ENCODE peak calls at places on chromosome 1, in four cellular contexts. One of them, this sample, is unnamed.

GRCh38 chr1:216456682-216457081 is 33.4 kb upstream of the USH2A start:
- DNase-seq in SK-N-SH: peak; percentile 78
- DNase-seq in adrenal gland: peak; percentile 56
- DNase-seq in GM23338: peak; percentile 3
- DNase-seq in this sample: no peak

GRCh38 chr1:59718064-59718988 is 96.4 kb upstream of the HOOK1 start:
- DNase-seq in SK-N-SH: no peak
- DNase-seq in adrenal gland: no peak
- DNase-seq in GM23338: peak; percentile 55
- DNase-seq in this sample: no peak

GRCh38 chr1:212037900-212038299 is 2.4 kb downstream of the DTL start:
- DNase-seq in SK-N-SH: no peak
- DNase-seq in adrenal gland: no peak
- DNase-seq in GM23338: no peak
- DNase-seq in this sample: no peak

GRCh38 chr1:97820470-97821188 is 100.2 kb downstream of the DPYD start:
- DNase-seq in SK-N-SH: no peak
- DNase-seq in adrenal gland: no peak
- DNase-seq in GM23338: peak; percentile 40
- DNase-seq in this sample: no peak

GRCh38 chr1:161772397-161772796 is 6.3 kb downstream of the ATF6 start:
- DNase-seq in SK-N-SH: no peak
- DNase-seq in adrenal gland: no peak
- DNase-seq in GM23338: no peak
- DNase-seq in this sample: no peak

GRCh38 chr1:84847253-84848247 is 45.5 kb downstream of the LPAR3 start:
- DNase-seq in SK-N-SH: peak; percentile 77
- DNase-seq in adrenal gland: peak; percentile 83
- DNase-seq in GM23338: no peak
- DNase-seq in this sample: no peak

GRCh38 chr1:94654505-94654904 is 112.9 kb upstream of the F3 start:
- DNase-seq in SK-N-SH: no peak
- DNase-seq in adrenal gland: no peak
- DNase-seq in GM23338: no peak
- DNase-seq in this sample: no peak

GRCh38 chr1:205518616-205519540 is 14.4 kb downstream of the CDK18 start:
- DNase-seq in SK-N-SH: no peak
- DNase-seq in adrenal gland: no peak
- DNase-seq in GM23338: no peak
- DNase-seq in this sample: no peak

GRCh38 chr1:178932966-178933603 is 62.2 kb upstream of the ANGPTL1 start:
- DNase-seq in SK-N-SH: no peak
- DNase-seq in adrenal gland: no peak
- DNase-seq in GM23338: no peak
- DNase-seq in this sample: no peak

GRCh38 chr1:206557636-206558473 is 50.5 kb downstream of the RASSF5 start:
- DNase-seq in SK-N-SH: peak; percentile 45
- DNase-seq in adrenal gland: no peak
- DNase-seq in GM23338: no peak
- DNase-seq in this sample: no peak

GRCh38 chr1:248375446-248375845 is at the start of gene OR2T6:
- DNase-seq in SK-N-SH: no peak
- DNase-seq in adrenal gland: no peak
- DNase-seq in GM23338: no peak
- DNase-seq in this sample: no peak

GRCh38 chr1:233883671-233884070 is 20.8 kb upstream of the SLC35F3 start:
- DNase-seq in SK-N-SH: no peak
- DNase-seq in adrenal gland: no peak
- DNase-seq in GM23338: peak; percentile 50
- DNase-seq in this sample: peak; percentile 60

GRCh38 chr1:66244429-66244828 is 289.5 kb upstream of the SGIP1 start:
- DNase-seq in SK-N-SH: peak; percentile 31
- DNase-seq in adrenal gland: peak; percentile 82
- DNase-seq in GM23338: no peak
- DNase-seq in this sample: no peak

GRCh38 chr1:66246371-66247262 is 287.3 kb upstream of the SGIP1 start:
- DNase-seq in SK-N-SH: no peak
- DNase-seq in adrenal gland: no peak
- DNase-seq in GM23338: no peak
- DNase-seq in this sample: no peak

GRCh38 chr1:66242646-66243547 is 291.1 kb upstream of the SGIP1 start:
- DNase-seq in SK-N-SH: peak; percentile 71
- DNase-seq in adrenal gland: peak; percentile 94
- DNase-seq in GM23338: peak; percentile 89
- DNase-seq in this sample: peak; percentile 93

GRCh38 chr1:66240491-66241484 is 293.2 kb upstream of the SGIP1 start:
- DNase-seq in SK-N-SH: no peak
- DNase-seq in adrenal gland: no peak
- DNase-seq in GM23338: no peak
- DNase-seq in this sample: no peak

DNA sequence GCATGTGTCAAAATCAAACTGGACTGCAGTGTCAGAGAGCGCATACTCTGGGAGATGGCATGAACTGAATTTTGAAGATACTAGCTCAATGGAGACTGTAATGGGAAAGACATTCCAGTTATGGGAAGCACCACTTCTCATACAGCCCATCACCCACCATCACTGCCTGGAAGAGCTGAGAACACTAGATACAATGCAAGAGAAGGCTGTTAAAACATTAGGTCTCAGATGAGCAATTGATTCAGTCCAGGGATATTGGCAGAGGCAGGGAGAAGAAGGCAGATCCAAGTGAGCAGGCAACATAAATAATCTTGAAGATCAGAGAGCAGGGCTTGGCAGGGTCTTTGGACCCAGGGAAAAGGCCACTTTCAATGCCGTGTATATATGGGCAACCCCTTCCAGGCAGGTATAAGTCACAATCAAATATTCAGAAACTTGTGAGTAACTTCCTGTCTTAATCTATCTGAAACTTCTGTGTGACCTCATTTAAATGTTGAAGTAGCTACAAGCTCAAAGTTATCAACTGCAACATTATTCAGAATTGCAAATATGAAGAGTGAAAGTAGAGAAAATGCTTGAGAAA is 290.3 kb upstream of the SGIP1 start:
- DNase-seq in SK-N-SH: no peak
- DNase-seq in adrenal gland: no peak
- DNase-seq in GM23338: no peak
- DNase-seq in this sample: no peak
- H3K4me1 ChIP-seq in SK-N-SH: peaks cover 67% of the 10 kb centered on the region
- H3K4me1 ChIP-seq in adrenal gland: no peaks in the 10 kb centered on the region
- H3K4me1 ChIP-seq in GM23338: no peaks in the 10 kb centered on the region
- H3K4me1 ChIP-seq in this sample: no peaks in the 10 kb centered on the region

GRCh38 chr1:153028771-153029170 is 2.2 kb upstream of the SPRR1B start:
- DNase-seq in SK-N-SH: no peak
- DNase-seq in adrenal gland: no peak
- DNase-seq in GM23338: no peak
- DNase-seq in this sample: no peak

GRCh38 chr1:153035211-153035610 is 4.2 kb downstream of the SPRR1B start:
- DNase-seq in SK-N-SH: no peak
- DNase-seq in adrenal gland: no peak
- DNase-seq in GM23338: no peak
- DNase-seq in this sample: no peak

GRCh38 chr1:153030895-153031294 is at the start of gene SPRR1B:
- DNase-seq in SK-N-SH: no peak
- DNase-seq in adrenal gland: no peak
- DNase-seq in GM23338: no peak
- DNase-seq in this sample: no peak

GRCh38 chr1:153032073-153032472 is 1.1 kb downstream of the SPRR1B start:
- DNase-seq in SK-N-SH: no peak
- DNase-seq in adrenal gland: no peak
- DNase-seq in GM23338: no peak
- DNase-seq in this sample: no peak

DNA sequence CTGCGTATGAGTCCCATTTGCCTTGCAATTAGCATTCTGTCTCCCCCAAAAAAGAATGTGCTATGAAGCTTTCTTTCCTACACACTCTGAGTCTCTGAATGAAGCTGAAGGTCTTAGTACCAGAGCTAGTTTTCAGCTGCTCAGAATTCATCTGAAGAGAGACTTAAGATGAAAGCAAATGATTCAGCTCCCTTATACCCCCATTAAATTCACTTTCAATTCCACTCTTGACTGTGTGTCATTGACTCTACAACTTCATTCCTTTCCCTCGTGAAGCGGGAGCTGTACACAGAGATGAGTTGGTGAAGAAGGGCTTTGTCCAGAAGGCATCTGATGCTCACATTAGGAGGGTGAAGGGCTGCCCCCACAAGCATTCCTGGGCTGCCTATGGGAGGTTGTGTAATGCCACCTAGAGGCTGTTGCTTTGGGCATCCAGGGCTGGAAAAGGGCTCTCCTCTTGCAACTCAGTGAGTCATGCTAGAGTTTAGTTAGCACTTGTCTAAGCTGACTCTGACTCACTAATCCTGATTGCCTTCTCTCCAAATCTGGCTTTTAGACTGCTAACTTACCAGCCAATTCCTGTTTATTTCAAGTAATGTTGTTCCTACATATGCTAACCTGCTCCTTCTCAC is 1.8 kb downstream of the SPRR1B start:
- DNase-seq in SK-N-SH: peak; percentile 5
- DNase-seq in adrenal gland: no peak
- DNase-seq in GM23338: peak; percentile 73
- DNase-seq in this sample: peak; percentile 63
- TF ChIP-seq CTCF in SK-N-SH: peak; percentile 56
- TF ChIP-seq CTCF in adrenal gland: peak; percentile 19
- TF ChIP-seq CTCF in GM23338: peak; percentile 75
- TF ChIP-seq CTCF in this sample: peak; percentile 78

DNA sequence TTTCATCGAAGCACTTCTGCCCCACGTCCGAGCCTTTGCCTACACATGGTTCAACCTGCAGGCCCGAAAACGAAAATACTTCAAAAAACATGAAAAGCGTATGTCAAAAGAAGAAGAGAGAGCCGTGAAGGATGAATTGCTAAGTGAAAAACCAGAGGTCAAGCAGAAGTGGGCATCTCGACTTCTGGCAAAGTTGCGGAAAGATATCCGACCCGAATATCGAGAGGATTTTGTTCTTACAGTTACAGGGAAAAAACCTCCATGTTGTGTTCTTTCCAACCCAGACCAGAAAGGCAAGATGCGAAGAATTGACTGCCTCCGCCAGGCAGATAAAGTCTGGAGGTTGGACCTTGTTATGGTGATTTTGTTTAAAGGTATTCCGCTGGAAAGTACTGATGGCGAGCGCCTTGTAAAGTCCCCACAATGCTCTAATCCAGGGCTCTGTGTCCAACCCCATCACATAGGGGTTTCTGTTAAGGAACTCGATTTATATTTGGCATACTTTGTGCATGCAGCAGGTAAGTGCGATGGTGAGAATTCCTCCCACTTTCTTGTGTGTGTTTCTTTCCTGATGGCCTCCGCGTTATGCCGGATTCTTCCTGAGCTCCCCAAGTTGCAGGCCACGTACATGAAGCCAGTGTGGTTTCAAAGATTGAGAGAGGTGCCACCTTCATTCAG is 5.9 kb downstream of the NFIA start:
- DNase-seq in SK-N-SH: no peak
- DNase-seq in adrenal gland: no peak
- DNase-seq in GM23338: peak; percentile 64
- DNase-seq in this sample: peak; percentile 49
- H3K4me1 ChIP-seq in SK-N-SH: peaks cover 11% of the 10 kb centered on the region
- H3K4me1 ChIP-seq in adrenal gland: peaks cover 9% of the 10 kb centered on the region
- H3K4me1 ChIP-seq in GM23338: peaks cover 24% of the 10 kb centered on the region
- H3K4me1 ChIP-seq in this sample: no peaks in the 10 kb centered on the region

GRCh38 chr1:171740356-171740863 is 1.5 kb downstream of the VAMP4 start:
- DNase-seq in SK-N-SH: no peak
- DNase-seq in adrenal gland: no peak
- DNase-seq in GM23338: no peak
- DNase-seq in this sample: no peak
- TF ChIP-seq CTCF in SK-N-SH: no peak
- TF ChIP-seq CTCF in adrenal gland: no peak
- TF ChIP-seq CTCF in GM23338: no peak
- TF ChIP-seq CTCF in this sample: no peak

DNA sequence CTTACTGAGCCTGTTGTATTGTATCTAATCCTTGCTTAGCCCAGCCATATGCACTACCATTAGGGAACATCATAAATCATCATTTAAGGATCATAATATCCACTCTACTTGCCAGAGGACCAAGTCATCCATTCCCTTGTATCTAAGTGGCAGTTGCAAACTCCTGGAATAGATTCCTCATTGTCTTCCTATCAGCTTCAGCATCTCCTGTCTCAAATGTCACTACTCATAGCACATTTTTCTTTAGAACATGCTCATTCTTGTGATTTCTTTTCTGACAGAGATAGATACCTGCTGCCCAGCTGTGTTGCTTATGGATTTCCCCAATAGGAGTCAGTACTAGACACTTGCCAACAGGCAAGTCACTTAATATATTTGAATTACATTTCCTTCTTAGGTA is 84.3 kb downstream of the OLFML3 start:
- DNase-seq in SK-N-SH: no peak
- DNase-seq in adrenal gland: no peak
- DNase-seq in GM23338: no peak
- DNase-seq in this sample: no peak
- H3K4me1 ChIP-seq in SK-N-SH: no peaks in the 10 kb centered on the region
- H3K4me1 ChIP-seq in adrenal gland: no peaks in the 10 kb centered on the region
- H3K4me1 ChIP-seq in GM23338: peaks cover 8% of the 10 kb centered on the region
- H3K4me1 ChIP-seq in this sample: no peaks in the 10 kb centered on the region